ENCODE peak calls at places on chromosomes 6 and 20, in six cellular contexts. One of them, this sample, is unnamed. For H3K4me1, the result is how much of the 10 kb centered on the place peaks cover.

GRCh38 chr6:13715444-13715883 is 3.8 kb upstream of the RANBP9 start:
- DNase-seq in cardiac muscle cell: peak
- DNase-seq in MM.1S: no peak
- DNase-seq in CD4-positive, CD25-positive, alpha-beta regulatory T cell: peak
- DNase-seq in CD8-positive, alpha-beta T cell: no peak
- DNase-seq in K562: no peak
- DNase-seq in this sample: no peak

GRCh38 chr6:39464067-39464466 is 141.6 kb upstream of the KCNK16 start:
- DNase-seq in cardiac muscle cell: no peak
- DNase-seq in MM.1S: no peak
- DNase-seq in CD4-positive, CD25-positive, alpha-beta regulatory T cell: no peak
- DNase-seq in CD8-positive, alpha-beta T cell: no peak
- DNase-seq in K562: no peak
- DNase-seq in this sample: no peak

GRCh38 chr20:50737352-50737751 is 6.0 kb downstream of the PARD6B start:
- DNase-seq in cardiac muscle cell: no peak
- DNase-seq in MM.1S: no peak
- DNase-seq in CD4-positive, CD25-positive, alpha-beta regulatory T cell: no peak
- DNase-seq in CD8-positive, alpha-beta T cell: no peak
- DNase-seq in K562: peak
- DNase-seq in this sample: no peak

GRCh38 chr6:132130530-132131298 is 179.5 kb upstream of the CCN2 start:
- DNase-seq in cardiac muscle cell: peak
- DNase-seq in MM.1S: no peak
- DNase-seq in CD4-positive, CD25-positive, alpha-beta regulatory T cell: no peak
- DNase-seq in CD8-positive, alpha-beta T cell: no peak
- DNase-seq in K562: no peak
- DNase-seq in this sample: no peak

GRCh38 chr6:227074-227782 is 65.1 kb upstream of the DUSP22 start:
- DNase-seq in cardiac muscle cell: no peak
- DNase-seq in MM.1S: no peak
- DNase-seq in CD4-positive, CD25-positive, alpha-beta regulatory T cell: no peak
- DNase-seq in CD8-positive, alpha-beta T cell: no peak
- DNase-seq in K562: no peak
- DNase-seq in this sample: no peak

GRCh38 chr6:139587469-139587868 is 213.0 kb upstream of the CITED2 start:
- DNase-seq in cardiac muscle cell: peak
- DNase-seq in MM.1S: no peak
- DNase-seq in CD4-positive, CD25-positive, alpha-beta regulatory T cell: no peak
- DNase-seq in CD8-positive, alpha-beta T cell: no peak
- DNase-seq in K562: no peak
- DNase-seq in this sample: no peak

GRCh38 chr20:4869290-4870193 is 131.8 kb downstream of the SLC23A2 start:
- DNase-seq in cardiac muscle cell: no peak
- DNase-seq in MM.1S: no peak
- DNase-seq in CD4-positive, CD25-positive, alpha-beta regulatory T cell: peak
- DNase-seq in CD8-positive, alpha-beta T cell: no peak
- DNase-seq in K562: no peak
- DNase-seq in this sample: no peak

GRCh38 chr6:23145801-23146200 is 576.4 kb downstream of the HDGFL1 start:
- DNase-seq in cardiac muscle cell: no peak
- DNase-seq in MM.1S: no peak
- DNase-seq in CD4-positive, CD25-positive, alpha-beta regulatory T cell: no peak
- DNase-seq in CD8-positive, alpha-beta T cell: no peak
- DNase-seq in K562: no peak
- DNase-seq in this sample: no peak

DNA sequence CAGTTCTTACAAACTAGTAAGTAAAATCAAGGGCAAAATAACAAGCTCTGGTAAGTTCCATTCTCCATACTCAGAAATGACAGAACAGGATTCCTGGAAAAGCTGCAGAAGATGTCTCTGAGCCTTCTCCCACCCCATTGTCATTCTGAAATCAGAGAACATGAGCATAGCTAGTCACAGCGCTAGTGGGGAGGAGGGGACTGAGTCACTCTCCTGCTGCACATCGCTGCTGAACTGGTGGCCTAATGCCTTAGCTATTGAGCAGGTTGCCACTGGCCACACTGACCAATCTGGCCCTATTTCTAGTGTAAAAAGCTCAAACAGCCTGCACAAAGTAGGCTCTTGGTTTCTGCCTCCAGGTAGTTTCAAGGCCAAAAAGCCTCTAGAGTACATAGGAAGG is 26.1 kb upstream of the RIPPLY2 start:
- DNase-seq in cardiac muscle cell: no peak
- DNase-seq in MM.1S: no peak
- DNase-seq in CD4-positive, CD25-positive, alpha-beta regulatory T cell: no peak
- DNase-seq in CD8-positive, alpha-beta T cell: no peak
- DNase-seq in K562: peak
- DNase-seq in this sample: no peak
- H3K4me1 ChIP-seq in cardiac muscle cell: under half
- H3K4me1 ChIP-seq in MM.1S: under half
- H3K4me1 ChIP-seq in CD4-positive, CD25-positive, alpha-beta regulatory T cell: under half
- H3K4me1 ChIP-seq in CD8-positive, alpha-beta T cell: under half
- H3K4me1 ChIP-seq in K562: under half
- H3K4me1 ChIP-seq in this sample: under half

GRCh38 chr20:57013221-57013620 is 253.2 kb downstream of the BMP7 start:
- DNase-seq in cardiac muscle cell: no peak
- DNase-seq in MM.1S: no peak
- DNase-seq in CD4-positive, CD25-positive, alpha-beta regulatory T cell: no peak
- DNase-seq in CD8-positive, alpha-beta T cell: no peak
- DNase-seq in K562: no peak
- DNase-seq in this sample: no peak
- H3K4me3 ChIP-seq in cardiac muscle cell: no peak
- H3K4me3 ChIP-seq in MM.1S: no peak
- H3K4me3 ChIP-seq in CD4-positive, CD25-positive, alpha-beta regulatory T cell: no peak
- H3K4me3 ChIP-seq in CD8-positive, alpha-beta T cell: no peak
- H3K4me3 ChIP-seq in K562: no peak
- H3K4me3 ChIP-seq in this sample: no peak

GRCh38 chr6:50091641-50092040 is 41.9 kb upstream of the DEFB112 start:
- DNase-seq in cardiac muscle cell: no peak
- DNase-seq in MM.1S: no peak
- DNase-seq in CD4-positive, CD25-positive, alpha-beta regulatory T cell: no peak
- DNase-seq in CD8-positive, alpha-beta T cell: no peak
- DNase-seq in K562: no peak
- DNase-seq in this sample: no peak
- H3K4me1 ChIP-seq in cardiac muscle cell: under half
- H3K4me1 ChIP-seq in MM.1S: under half
- H3K4me1 ChIP-seq in CD4-positive, CD25-positive, alpha-beta regulatory T cell: under half
- H3K4me1 ChIP-seq in CD8-positive, alpha-beta T cell: under half
- H3K4me1 ChIP-seq in K562: under half
- H3K4me1 ChIP-seq in this sample: under half

DNA sequence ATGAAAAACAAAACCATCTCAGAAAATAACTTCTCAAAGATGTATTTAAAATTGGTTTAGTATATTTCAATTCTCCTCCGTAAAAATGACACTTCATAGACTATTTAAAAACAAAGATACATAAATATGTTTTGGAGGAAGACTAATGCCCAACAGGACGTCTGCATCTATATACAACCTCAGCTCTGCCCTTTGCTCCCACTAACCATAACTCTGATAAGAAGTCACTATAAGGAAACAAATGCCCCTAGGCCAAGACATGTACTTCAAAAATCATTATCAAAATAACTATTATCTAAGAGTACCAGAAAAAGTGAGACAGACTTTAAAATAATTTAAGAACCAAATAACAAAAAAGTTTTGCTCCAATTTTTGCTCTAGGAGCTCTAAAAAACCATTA is 23.4 kb downstream of the PLAGL1 start:
- DNase-seq in cardiac muscle cell: no peak
- DNase-seq in MM.1S: no peak
- DNase-seq in CD4-positive, CD25-positive, alpha-beta regulatory T cell: no peak
- DNase-seq in CD8-positive, alpha-beta T cell: no peak
- DNase-seq in K562: no peak
- DNase-seq in this sample: no peak
- H3K4me3 ChIP-seq in cardiac muscle cell: no peak
- H3K4me3 ChIP-seq in MM.1S: no peak
- H3K4me3 ChIP-seq in CD4-positive, CD25-positive, alpha-beta regulatory T cell: no peak
- H3K4me3 ChIP-seq in CD8-positive, alpha-beta T cell: no peak
- H3K4me3 ChIP-seq in K562: no peak
- H3K4me3 ChIP-seq in this sample: no peak

GRCh38 chr20:1390552-1391403 is 2.1 kb downstream of the FKBP1A start:
- DNase-seq in cardiac muscle cell: no peak
- DNase-seq in MM.1S: no peak
- DNase-seq in CD4-positive, CD25-positive, alpha-beta regulatory T cell: peak
- DNase-seq in CD8-positive, alpha-beta T cell: no peak
- DNase-seq in K562: no peak
- DNase-seq in this sample: no peak

GRCh38 chr20:1386323-1386722 is 6.5 kb downstream of the FKBP1A start:
- DNase-seq in cardiac muscle cell: no peak
- DNase-seq in MM.1S: no peak
- DNase-seq in CD4-positive, CD25-positive, alpha-beta regulatory T cell: no peak
- DNase-seq in CD8-positive, alpha-beta T cell: no peak
- DNase-seq in K562: no peak
- DNase-seq in this sample: no peak

GRCh38 chr20:1388253-1388652 is 4.6 kb downstream of the FKBP1A start:
- DNase-seq in cardiac muscle cell: no peak
- DNase-seq in MM.1S: no peak
- DNase-seq in CD4-positive, CD25-positive, alpha-beta regulatory T cell: no peak
- DNase-seq in CD8-positive, alpha-beta T cell: no peak
- DNase-seq in K562: no peak
- DNase-seq in this sample: no peak

GRCh38 chr20:1389703-1390385 is 3.0 kb downstream of the FKBP1A start:
- DNase-seq in cardiac muscle cell: peak
- DNase-seq in MM.1S: no peak
- DNase-seq in CD4-positive, CD25-positive, alpha-beta regulatory T cell: no peak
- DNase-seq in CD8-positive, alpha-beta T cell: no peak
- DNase-seq in K562: no peak
- DNase-seq in this sample: no peak

GRCh38 chr20:1388706-1389483 is 4.0 kb downstream of the FKBP1A start:
- DNase-seq in cardiac muscle cell: no peak
- DNase-seq in MM.1S: no peak
- DNase-seq in CD4-positive, CD25-positive, alpha-beta regulatory T cell: peak
- DNase-seq in CD8-positive, alpha-beta T cell: peak
- DNase-seq in K562: no peak
- DNase-seq in this sample: no peak
- H3K4me1 ChIP-seq in cardiac muscle cell: under half
- H3K4me1 ChIP-seq in MM.1S: under half
- H3K4me1 ChIP-seq in CD4-positive, CD25-positive, alpha-beta regulatory T cell: half or more
- H3K4me1 ChIP-seq in CD8-positive, alpha-beta T cell: half or more
- H3K4me1 ChIP-seq in K562: under half
- H3K4me1 ChIP-seq in this sample: half or more

GRCh38 chr6:95511404-95511803 is 65.9 kb upstream of the MANEA start:
- DNase-seq in cardiac muscle cell: no peak
- DNase-seq in MM.1S: no peak
- DNase-seq in CD4-positive, CD25-positive, alpha-beta regulatory T cell: no peak
- DNase-seq in CD8-positive, alpha-beta T cell: no peak
- DNase-seq in K562: no peak
- DNase-seq in this sample: no peak
- H3K4me3 ChIP-seq in cardiac muscle cell: no peak
- H3K4me3 ChIP-seq in MM.1S: no peak
- H3K4me3 ChIP-seq in CD4-positive, CD25-positive, alpha-beta regulatory T cell: no peak
- H3K4me3 ChIP-seq in CD8-positive, alpha-beta T cell: no peak
- H3K4me3 ChIP-seq in K562: no peak
- H3K4me3 ChIP-seq in this sample: no peak